ENCODE peak calls at places on chromosomes 13 and 19, in four cellular contexts. One of them, this sample, is unnamed.

GRCh38 chr19:40597329-40597838 is 3.8 kb upstream of the LTBP4 start:
- DNase-seq in pancreas: no peak
- DNase-seq in ovary: no peak
- DNase-seq in AG04450: no peak
- DNase-seq in this sample: no peak

GRCh38 chr19:19110410-19111137 is 27.7 kb downstream of the TMEM161A start:
- DNase-seq in pancreas: no peak
- DNase-seq in AG04450: no peak
- DNase-seq in ovary: no peak
- DNase-seq in this sample: peak

GRCh38 chr19:12513531-12514061 is 29.0 kb upstream of the ZNF709 start:
- DNase-seq in pancreas: peak
- DNase-seq in AG04450: no peak
- DNase-seq in ovary: no peak
- DNase-seq in this sample: no peak

GRCh38 chr19:1507192-1507660 is 5.6 kb downstream of the ADAMTSL5 start:
- DNase-seq in AG04450: no peak
- DNase-seq in ovary: peak
- DNase-seq in pancreas: peak
- DNase-seq in this sample: no peak

GRCh38 chr13:102183509-102184182 is 218.2 kb downstream of the FGF14 start:
- DNase-seq in ovary: no peak
- DNase-seq in AG04450: no peak
- DNase-seq in pancreas: no peak
- DNase-seq in this sample: no peak

GRCh38 chr13:111323549-111323948 is 3.1 kb downstream of the TEX29 start:
- DNase-seq in AG04450: no peak
- DNase-seq in pancreas: no peak
- DNase-seq in ovary: no peak
- DNase-seq in this sample: no peak

GRCh38 chr19:2359992-2360875 is at the start of gene TMPRSS9:
- DNase-seq in ovary: no peak
- DNase-seq in pancreas: no peak
- DNase-seq in AG04450: no peak
- DNase-seq in this sample: no peak

GRCh38 chr13:76425930-76426329 is 460.3 kb downstream of the KCTD12 start:
- DNase-seq in ovary: no peak
- DNase-seq in pancreas: no peak
- DNase-seq in AG04450: peak
- DNase-seq in this sample: no peak

GRCh38 chr13:106104281-106104901 is 431.1 kb downstream of the EFNB2 start:
- DNase-seq in ovary: no peak
- DNase-seq in pancreas: no peak
- DNase-seq in AG04450: peak
- DNase-seq in this sample: no peak

GRCh38 chr19:10353793-10354391 is 14.5 kb upstream of the ICAM3 start:
- DNase-seq in ovary: peak
- DNase-seq in pancreas: no peak
- DNase-seq in AG04450: no peak
- DNase-seq in this sample: peak

GRCh38 chr13:110283661-110284516 is 23.1 kb downstream of the COL4A1 start:
- DNase-seq in pancreas: no peak
- DNase-seq in ovary: no peak
- DNase-seq in AG04450: no peak
- DNase-seq in this sample: no peak

GRCh38 chr13:30618186-30618937 is 642 bp downstream of the USPL1 start:
- DNase-seq in pancreas: peak
- DNase-seq in ovary: peak
- DNase-seq in AG04450: no peak
- DNase-seq in this sample: no peak

GRCh38 chr13:77514336-77514726 is 21.2 kb upstream of the SCEL start:
- DNase-seq in pancreas: no peak
- DNase-seq in ovary: no peak
- DNase-seq in AG04450: no peak
- DNase-seq in this sample: no peak

GRCh38 chr19:11261431-11261901 is 858 bp downstream of the DOCK6 start:
- DNase-seq in ovary: no peak
- DNase-seq in AG04450: no peak
- DNase-seq in pancreas: no peak
- DNase-seq in this sample: no peak

GRCh38 chr19:55605637-55606470 is at the start of gene ZNF865:
- DNase-seq in AG04450: peak
- DNase-seq in ovary: peak
- DNase-seq in pancreas: peak
- DNase-seq in this sample: peak

GRCh38 chr13:52104624-52105023 is 24.2 kb downstream of the NEK5 start:
- DNase-seq in ovary: no peak
- DNase-seq in pancreas: no peak
- DNase-seq in AG04450: no peak
- DNase-seq in this sample: no peak

GRCh38 chr19:13797058-13797440 is 1.8 kb downstream of the ZSWIM4 start:
- DNase-seq in pancreas: no peak
- DNase-seq in ovary: no peak
- DNase-seq in AG04450: no peak
- DNase-seq in this sample: no peak

GRCh38 chr19:42092350-42092749 is 16.4 kb downstream of the ZNF574 start:
- DNase-seq in pancreas: no peak
- DNase-seq in ovary: no peak
- DNase-seq in AG04450: no peak
- DNase-seq in this sample: no peak

GRCh38 chr19:27974082-27974513 is 1238.9 kb downstream of the UQCRFS1 start:
- DNase-seq in pancreas: no peak
- DNase-seq in AG04450: no peak
- DNase-seq in ovary: no peak
- DNase-seq in this sample: peak

GRCh38 chr19:32407004-32407992 is 1.7 kb downstream of the DPY19L3 start:
- DNase-seq in ovary: peak
- DNase-seq in AG04450: no peak
- DNase-seq in pancreas: peak
- DNase-seq in this sample: no peak

GRCh38 chr13:32206097-32206740 is 108.9 kb downstream of the ZAR1L start:
- DNase-seq in AG04450: no peak
- DNase-seq in ovary: no peak
- DNase-seq in pancreas: no peak
- DNase-seq in this sample: no peak

GRCh38 chr13:99153219-99153618 is 47.4 kb upstream of the UBAC2 start:
- DNase-seq in pancreas: no peak
- DNase-seq in ovary: no peak
- DNase-seq in AG04450: no peak
- DNase-seq in this sample: no peak

GRCh38 chr13:36712785-36713184 is 39.0 kb downstream of the SERTM1 start:
- DNase-seq in AG04450: peak
- DNase-seq in ovary: peak
- DNase-seq in pancreas: no peak
- DNase-seq in this sample: no peak

GRCh38 chr19:18399008-18399407 is 1.6 kb upstream of the LRRC25 start:
- DNase-seq in ovary: no peak
- DNase-seq in pancreas: peak
- DNase-seq in AG04450: no peak
- DNase-seq in this sample: no peak

GRCh38 chr19:15902254-15902653 is 4.4 kb upstream of the CYP4F2 start:
- DNase-seq in pancreas: no peak
- DNase-seq in AG04450: no peak
- DNase-seq in ovary: no peak
- DNase-seq in this sample: no peak

DNA sequence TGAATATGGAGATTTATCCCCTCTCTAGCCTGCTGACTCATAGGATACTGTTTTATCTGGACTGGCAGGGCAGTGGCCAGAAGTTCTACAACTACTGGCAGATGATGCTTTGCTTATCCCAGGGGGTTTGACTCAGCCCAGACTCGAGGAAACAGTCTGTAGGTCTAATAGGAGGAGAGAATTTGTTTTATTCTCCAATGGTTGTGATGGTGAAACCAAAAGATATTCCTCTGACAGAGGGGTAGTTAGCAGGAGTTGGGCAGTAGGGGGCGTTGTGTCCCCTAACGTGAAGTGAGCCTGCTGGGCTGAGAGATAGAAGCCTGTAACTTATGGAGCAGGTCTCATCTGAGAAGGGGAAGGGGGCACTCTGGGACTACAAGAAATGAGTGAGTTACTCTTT is 74.9 kb downstream of the WTIP start:
- DNase-seq in AG04450: no peak
- DNase-seq in ovary: peak
- DNase-seq in pancreas: peak
- DNase-seq in this sample: no peak
- TF ChIP-seq CTCF in AG04450: peak
- TF ChIP-seq CTCF in ovary: no peak
- TF ChIP-seq CTCF in pancreas: no peak
- TF ChIP-seq CTCF in this sample: peak

GRCh38 chr13:112772539-112772909 is 82.7 kb downstream of the ATP11A start:
- DNase-seq in AG04450: no peak
- DNase-seq in pancreas: no peak
- DNase-seq in ovary: no peak
- DNase-seq in this sample: no peak
- TF ChIP-seq CTCF in AG04450: no peak
- TF ChIP-seq CTCF in pancreas: no peak
- TF ChIP-seq CTCF in ovary: no peak
- TF ChIP-seq CTCF in this sample: no peak

GRCh38 chr13:38670627-38671026 is 16.2 kb upstream of the FREM2 start:
- DNase-seq in pancreas: no peak
- DNase-seq in ovary: no peak
- DNase-seq in AG04450: no peak
- DNase-seq in this sample: no peak
- TF ChIP-seq CTCF in pancreas: no peak
- TF ChIP-seq CTCF in ovary: no peak
- TF ChIP-seq CTCF in AG04450: no peak
- TF ChIP-seq CTCF in this sample: no peak

DNA sequence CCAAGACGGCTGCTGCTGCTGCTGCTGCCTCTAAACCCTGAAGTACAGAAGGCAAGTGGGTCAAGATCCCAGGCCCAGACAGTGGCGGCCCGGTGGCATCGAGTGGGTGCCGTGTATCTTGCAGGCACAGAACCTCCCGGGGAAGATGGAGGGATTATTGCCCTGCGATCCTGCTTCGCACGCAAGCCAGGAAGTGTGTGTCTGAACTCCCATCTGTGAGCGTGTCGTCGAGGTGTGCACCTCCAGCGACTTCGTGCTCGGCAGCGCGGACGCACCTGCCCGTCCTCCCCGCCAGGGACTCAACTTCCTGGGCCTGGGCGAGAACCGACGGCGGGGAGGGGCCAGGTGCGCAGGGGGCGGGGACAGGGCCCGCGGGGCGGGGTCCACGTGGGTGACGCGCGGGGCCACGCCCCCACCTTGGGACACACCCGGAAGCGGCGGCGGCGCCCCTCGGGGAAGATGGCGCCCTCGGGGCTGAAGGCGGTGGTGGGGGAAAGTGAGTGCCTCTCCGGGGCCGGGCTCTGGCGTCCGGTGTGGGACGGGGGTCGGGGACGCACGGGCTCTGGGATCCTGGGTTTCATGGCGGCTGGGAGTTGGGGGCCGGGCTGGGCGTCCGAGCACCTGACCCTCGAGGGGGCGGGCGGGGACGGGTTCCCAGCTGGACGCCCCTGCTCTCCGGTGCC is at the start of gene STXBP2:
- DNase-seq in ovary: no peak
- DNase-seq in AG04450: no peak
- DNase-seq in pancreas: peak
- DNase-seq in this sample: peak
- TF ChIP-seq CTCF in ovary: no peak
- TF ChIP-seq CTCF in AG04450: no peak
- TF ChIP-seq CTCF in pancreas: peak
- TF ChIP-seq CTCF in this sample: no peak

GRCh38 chr13:103726808-103727207 is 660.6 kb upstream of the SLC10A2 start:
- DNase-seq in AG04450: no peak
- DNase-seq in ovary: no peak
- DNase-seq in pancreas: no peak
- DNase-seq in this sample: no peak

GRCh38 chr13:103731959-103732358 is 665.7 kb upstream of the SLC10A2 start:
- DNase-seq in ovary: no peak
- DNase-seq in AG04450: no peak
- DNase-seq in pancreas: no peak
- DNase-seq in this sample: no peak

GRCh38 chr13:103730407-103730806 is 664.2 kb upstream of the SLC10A2 start:
- DNase-seq in ovary: no peak
- DNase-seq in AG04450: no peak
- DNase-seq in pancreas: no peak
- DNase-seq in this sample: no peak
- TF ChIP-seq CTCF in ovary: no peak
- TF ChIP-seq CTCF in AG04450: no peak
- TF ChIP-seq CTCF in pancreas: no peak
- TF ChIP-seq CTCF in this sample: no peak

GRCh38 chr19:54376610-54377009 is 11.9 kb upstream of the LAIR1 start:
- DNase-seq in pancreas: no peak
- DNase-seq in ovary: no peak
- DNase-seq in AG04450: no peak
- DNase-seq in this sample: no peak
- TF ChIP-seq CTCF in pancreas: no peak
- TF ChIP-seq CTCF in ovary: no peak
- TF ChIP-seq CTCF in AG04450: no peak
- TF ChIP-seq CTCF in this sample: no peak

GRCh38 chr19:43316591-43317319 is 36.7 kb upstream of the CD177 start:
- DNase-seq in AG04450: no peak
- DNase-seq in pancreas: no peak
- DNase-seq in ovary: no peak
- DNase-seq in this sample: no peak
- TF ChIP-seq CTCF in AG04450: peak
- TF ChIP-seq CTCF in pancreas: no peak
- TF ChIP-seq CTCF in ovary: no peak
- TF ChIP-seq CTCF in this sample: no peak

DNA sequence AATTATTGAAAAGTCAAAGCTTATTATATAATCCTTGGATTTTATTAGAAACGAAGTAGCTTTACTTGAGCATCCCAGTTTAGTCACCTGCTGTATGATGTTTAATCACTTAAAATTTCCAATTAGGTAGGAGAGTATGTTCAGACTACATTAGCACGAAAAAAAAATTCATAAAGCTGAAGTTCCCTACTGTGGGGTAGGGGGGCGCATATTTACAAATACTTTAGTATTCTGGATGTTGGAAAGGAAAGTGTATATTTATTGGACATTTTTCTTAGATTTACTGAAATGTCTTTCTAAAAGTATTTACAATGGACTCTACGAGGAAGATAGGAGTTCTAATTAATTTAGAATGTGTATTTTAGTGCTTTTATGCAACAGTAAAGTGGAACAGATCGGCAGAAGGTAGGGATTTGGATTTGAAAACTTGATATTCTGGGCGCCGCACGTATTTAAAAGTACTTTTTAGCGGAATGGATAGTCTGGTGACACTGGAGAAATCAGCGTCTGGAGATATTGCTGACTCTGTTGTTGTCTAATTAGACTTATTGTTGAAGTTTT is 1.9 kb downstream of the CDK8 start:
- DNase-seq in AG04450: no peak
- DNase-seq in ovary: no peak
- DNase-seq in pancreas: no peak
- DNase-seq in this sample: no peak
- TF ChIP-seq CTCF in AG04450: peak
- TF ChIP-seq CTCF in ovary: no peak
- TF ChIP-seq CTCF in pancreas: no peak
- TF ChIP-seq CTCF in this sample: peak

This sample was measured in GM10248.